ENCODE peak calls at places on chromosome 18, in nine cellular contexts. One of them, this sample, is unnamed.

GRCh38 chr18:13180614-13181375 is 37.8 kb upstream of the LDLRAD4 start:
- DNase-seq in left ventricle myocardium inferior: no peak
- DNase-seq in esophagus squamous epithelium: no peak
- DNase-seq in transverse colon: no peak
- DNase-seq in CD8-positive, alpha-beta T cell: no peak
- DNase-seq in heart right ventricle: no peak
- DNase-seq in lower lobe of right lung: no peak
- DNase-seq in Peyer's patch: no peak
- DNase-seq in psoas muscle: no peak
- DNase-seq in this sample: no peak

GRCh38 chr18:62710417-62710816 is 4.9 kb upstream of the PHLPP1 start:
- DNase-seq in Peyer's patch: no peak
- DNase-seq in psoas muscle: no peak
- DNase-seq in esophagus squamous epithelium: no peak
- DNase-seq in transverse colon: no peak
- DNase-seq in CD8-positive, alpha-beta T cell: no peak
- DNase-seq in lower lobe of right lung: no peak
- DNase-seq in left ventricle myocardium inferior: no peak
- DNase-seq in heart right ventricle: no peak
- DNase-seq in this sample: no peak

GRCh38 chr18:8948471-8949149 is 153.9 kb upstream of the NDUFV2 start:
- DNase-seq in psoas muscle: no peak
- DNase-seq in transverse colon: no peak
- DNase-seq in lower lobe of right lung: no peak
- DNase-seq in Peyer's patch: no peak
- DNase-seq in left ventricle myocardium inferior: no peak
- DNase-seq in CD8-positive, alpha-beta T cell: no peak
- DNase-seq in heart right ventricle: no peak
- DNase-seq in esophagus squamous epithelium: no peak
- DNase-seq in this sample: peak

GRCh38 chr18:2846638-2847340 is at the start of gene EMILIN2:
- DNase-seq in CD8-positive, alpha-beta T cell: peak
- DNase-seq in heart right ventricle: peak
- DNase-seq in esophagus squamous epithelium: no peak
- DNase-seq in transverse colon: peak
- DNase-seq in psoas muscle: peak
- DNase-seq in left ventricle myocardium inferior: peak
- DNase-seq in Peyer's patch: peak
- DNase-seq in lower lobe of right lung: peak
- DNase-seq in this sample: no peak

GRCh38 chr18:13422541-13423147 is 204.1 kb downstream of the LDLRAD4 start:
- DNase-seq in psoas muscle: no peak
- DNase-seq in heart right ventricle: no peak
- DNase-seq in transverse colon: no peak
- DNase-seq in lower lobe of right lung: no peak
- DNase-seq in esophagus squamous epithelium: no peak
- DNase-seq in left ventricle myocardium inferior: no peak
- DNase-seq in CD8-positive, alpha-beta T cell: no peak
- DNase-seq in Peyer's patch: no peak
- DNase-seq in this sample: no peak

GRCh38 chr18:68418226-68418868 is 296.6 kb downstream of the TMX3 start:
- DNase-seq in CD8-positive, alpha-beta T cell: no peak
- DNase-seq in psoas muscle: no peak
- DNase-seq in esophagus squamous epithelium: no peak
- DNase-seq in Peyer's patch: no peak
- DNase-seq in transverse colon: no peak
- DNase-seq in left ventricle myocardium inferior: no peak
- DNase-seq in lower lobe of right lung: no peak
- DNase-seq in heart right ventricle: no peak
- DNase-seq in this sample: no peak

GRCh38 chr18:13280066-13280795 is 61.7 kb downstream of the LDLRAD4 start:
- DNase-seq in lower lobe of right lung: no peak
- DNase-seq in Peyer's patch: peak
- DNase-seq in left ventricle myocardium inferior: no peak
- DNase-seq in CD8-positive, alpha-beta T cell: no peak
- DNase-seq in psoas muscle: no peak
- DNase-seq in heart right ventricle: peak
- DNase-seq in esophagus squamous epithelium: no peak
- DNase-seq in transverse colon: no peak
- DNase-seq in this sample: no peak

GRCh38 chr18:45197526-45197970 is 417.7 kb upstream of the SLC14A2 start:
- DNase-seq in CD8-positive, alpha-beta T cell: no peak
- DNase-seq in Peyer's patch: no peak
- DNase-seq in lower lobe of right lung: no peak
- DNase-seq in psoas muscle: no peak
- DNase-seq in esophagus squamous epithelium: no peak
- DNase-seq in heart right ventricle: no peak
- DNase-seq in left ventricle myocardium inferior: no peak
- DNase-seq in transverse colon: no peak
- DNase-seq in this sample: peak

GRCh38 chr18:21053127-21053526 is 58.5 kb downstream of the ROCK1 start:
- DNase-seq in psoas muscle: no peak
- DNase-seq in Peyer's patch: no peak
- DNase-seq in esophagus squamous epithelium: no peak
- DNase-seq in transverse colon: no peak
- DNase-seq in lower lobe of right lung: no peak
- DNase-seq in CD8-positive, alpha-beta T cell: no peak
- DNase-seq in heart right ventricle: no peak
- DNase-seq in left ventricle myocardium inferior: no peak
- DNase-seq in this sample: peak

GRCh38 chr18:1676387-1676786 is 771.7 kb downstream of the ADCYAP1 start:
- DNase-seq in CD8-positive, alpha-beta T cell: no peak
- DNase-seq in left ventricle myocardium inferior: no peak
- DNase-seq in psoas muscle: no peak
- DNase-seq in esophagus squamous epithelium: no peak
- DNase-seq in heart right ventricle: no peak
- DNase-seq in transverse colon: no peak
- DNase-seq in Peyer's patch: no peak
- DNase-seq in lower lobe of right lung: no peak
- DNase-seq in this sample: no peak

GRCh38 chr18:34936772-34937171 is 104.4 kb upstream of the MAPRE2 start:
- DNase-seq in lower lobe of right lung: no peak
- DNase-seq in esophagus squamous epithelium: no peak
- DNase-seq in CD8-positive, alpha-beta T cell: no peak
- DNase-seq in transverse colon: no peak
- DNase-seq in Peyer's patch: no peak
- DNase-seq in psoas muscle: no peak
- DNase-seq in left ventricle myocardium inferior: no peak
- DNase-seq in heart right ventricle: no peak
- DNase-seq in this sample: no peak

GRCh38 chr18:50559750-50560680 is at the start of gene MAPK4:
- DNase-seq in left ventricle myocardium inferior: peak
- DNase-seq in Peyer's patch: no peak
- DNase-seq in heart right ventricle: no peak
- DNase-seq in esophagus squamous epithelium: no peak
- DNase-seq in psoas muscle: peak
- DNase-seq in lower lobe of right lung: peak
- DNase-seq in transverse colon: peak
- DNase-seq in CD8-positive, alpha-beta T cell: no peak
- DNase-seq in this sample: no peak

GRCh38 chr18:77899972-77900754 is 650.5 kb downstream of the GALR1 start:
- DNase-seq in Peyer's patch: no peak
- DNase-seq in esophagus squamous epithelium: no peak
- DNase-seq in psoas muscle: no peak
- DNase-seq in heart right ventricle: no peak
- DNase-seq in lower lobe of right lung: no peak
- DNase-seq in CD8-positive, alpha-beta T cell: peak
- DNase-seq in transverse colon: peak
- DNase-seq in left ventricle myocardium inferior: peak
- DNase-seq in this sample: no peak

GRCh38 chr18:55381277-55381676 is 206.7 kb downstream of the TCF4 start:
- DNase-seq in left ventricle myocardium inferior: no peak
- DNase-seq in esophagus squamous epithelium: no peak
- DNase-seq in CD8-positive, alpha-beta T cell: no peak
- DNase-seq in Peyer's patch: no peak
- DNase-seq in transverse colon: no peak
- DNase-seq in heart right ventricle: no peak
- DNase-seq in psoas muscle: no peak
- DNase-seq in lower lobe of right lung: no peak
- DNase-seq in this sample: peak

GRCh38 chr18:31617029-31617717 is 25.5 kb downstream of the TTR start:
- DNase-seq in lower lobe of right lung: no peak
- DNase-seq in left ventricle myocardium inferior: no peak
- DNase-seq in heart right ventricle: no peak
- DNase-seq in psoas muscle: no peak
- DNase-seq in CD8-positive, alpha-beta T cell: no peak
- DNase-seq in Peyer's patch: no peak
- DNase-seq in esophagus squamous epithelium: no peak
- DNase-seq in transverse colon: no peak
- DNase-seq in this sample: no peak

GRCh38 chr18:4335386-4335785 is 119.7 kb downstream of the DLGAP1 start:
- DNase-seq in transverse colon: no peak
- DNase-seq in left ventricle myocardium inferior: no peak
- DNase-seq in psoas muscle: no peak
- DNase-seq in CD8-positive, alpha-beta T cell: no peak
- DNase-seq in esophagus squamous epithelium: no peak
- DNase-seq in heart right ventricle: no peak
- DNase-seq in Peyer's patch: no peak
- DNase-seq in lower lobe of right lung: no peak
- DNase-seq in this sample: no peak

GRCh38 chr18:54033087-54033486 is 191.4 kb downstream of the MBD2 start:
- DNase-seq in psoas muscle: no peak
- DNase-seq in transverse colon: no peak
- DNase-seq in CD8-positive, alpha-beta T cell: no peak
- DNase-seq in esophagus squamous epithelium: no peak
- DNase-seq in heart right ventricle: no peak
- DNase-seq in lower lobe of right lung: no peak
- DNase-seq in left ventricle myocardium inferior: no peak
- DNase-seq in Peyer's patch: no peak
- DNase-seq in this sample: no peak

DNA sequence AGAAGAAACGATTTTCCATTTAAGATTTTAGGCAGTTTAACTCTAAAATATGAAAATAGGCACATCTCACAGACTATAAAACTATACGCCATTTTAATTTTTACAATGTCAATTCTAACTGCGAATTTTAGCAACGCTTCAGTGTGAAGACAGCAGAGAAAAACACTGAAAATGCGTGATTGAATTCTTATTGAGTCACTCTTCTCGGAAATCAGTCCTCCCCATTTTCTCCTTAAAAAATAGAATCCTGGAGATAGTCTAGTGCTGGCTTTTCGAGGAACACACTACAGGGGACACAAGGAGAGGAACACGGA is 373 bp upstream of the TAF4B start:
- DNase-seq in psoas muscle: no peak
- DNase-seq in esophagus squamous epithelium: no peak
- DNase-seq in CD8-positive, alpha-beta T cell: no peak
- DNase-seq in transverse colon: no peak
- DNase-seq in left ventricle myocardium inferior: no peak
- DNase-seq in lower lobe of right lung: no peak
- DNase-seq in heart right ventricle: no peak
- DNase-seq in Peyer's patch: no peak
- DNase-seq in this sample: no peak
- H3K27ac ChIP-seq in psoas muscle: peak
- H3K27ac ChIP-seq in esophagus squamous epithelium: peak
- H3K27ac ChIP-seq in CD8-positive, alpha-beta T cell: peak
- H3K27ac ChIP-seq in transverse colon: peak
- H3K27ac ChIP-seq in left ventricle myocardium inferior: peak
- H3K27ac ChIP-seq in lower lobe of right lung: peak
- H3K27ac ChIP-seq in heart right ventricle: peak
- H3K27ac ChIP-seq in Peyer's patch: peak
- H3K27ac ChIP-seq in this sample: no peak

GRCh38 chr18:48943333-48943732 is 7.4 kb downstream of the SMAD7 start:
- DNase-seq in Peyer's patch: no peak
- DNase-seq in transverse colon: no peak
- DNase-seq in heart right ventricle: no peak
- DNase-seq in esophagus squamous epithelium: no peak
- DNase-seq in lower lobe of right lung: no peak
- DNase-seq in psoas muscle: no peak
- DNase-seq in left ventricle myocardium inferior: no peak
- DNase-seq in CD8-positive, alpha-beta T cell: no peak
- DNase-seq in this sample: no peak
- H3K27ac ChIP-seq in Peyer's patch: no peak
- H3K27ac ChIP-seq in transverse colon: peak
- H3K27ac ChIP-seq in heart right ventricle: peak
- H3K27ac ChIP-seq in esophagus squamous epithelium: no peak
- H3K27ac ChIP-seq in lower lobe of right lung: peak
- H3K27ac ChIP-seq in psoas muscle: peak
- H3K27ac ChIP-seq in left ventricle myocardium inferior: peak
- H3K27ac ChIP-seq in CD8-positive, alpha-beta T cell: no peak
- H3K27ac ChIP-seq in this sample: peak

DNA sequence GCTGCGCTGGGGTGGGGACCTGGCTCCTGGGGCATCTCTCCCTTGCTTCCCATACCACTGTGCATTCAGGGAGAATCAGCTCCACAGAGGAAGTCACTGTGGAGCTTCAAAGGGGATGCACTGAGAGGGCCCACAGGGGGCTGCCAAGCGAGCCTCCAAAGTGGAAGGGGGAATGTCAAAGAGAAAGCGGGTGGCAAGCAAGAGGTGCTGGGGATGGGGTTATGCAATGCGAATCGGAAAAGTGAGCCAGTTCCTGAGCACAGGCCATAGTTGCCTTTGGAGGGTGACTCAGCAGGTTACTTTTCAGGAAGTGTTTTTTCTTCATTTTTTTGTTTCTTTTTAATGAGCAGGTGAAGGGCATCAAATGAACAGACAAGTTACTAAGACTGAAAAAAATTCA is 17.6 kb downstream of the PMAIP1 start:
- DNase-seq in CD8-positive, alpha-beta T cell: no peak
- DNase-seq in esophagus squamous epithelium: no peak
- DNase-seq in psoas muscle: no peak
- DNase-seq in lower lobe of right lung: no peak
- DNase-seq in left ventricle myocardium inferior: no peak
- DNase-seq in Peyer's patch: no peak
- DNase-seq in heart right ventricle: no peak
- DNase-seq in transverse colon: no peak
- DNase-seq in this sample: no peak
- H3K27ac ChIP-seq in CD8-positive, alpha-beta T cell: no peak
- H3K27ac ChIP-seq in esophagus squamous epithelium: peak
- H3K27ac ChIP-seq in psoas muscle: no peak
- H3K27ac ChIP-seq in lower lobe of right lung: no peak
- H3K27ac ChIP-seq in left ventricle myocardium inferior: no peak
- H3K27ac ChIP-seq in Peyer's patch: no peak
- H3K27ac ChIP-seq in heart right ventricle: no peak
- H3K27ac ChIP-seq in transverse colon: no peak
- H3K27ac ChIP-seq in this sample: peak

GRCh38 chr18:48867978-48868377 is 82.8 kb downstream of the SMAD7 start:
- DNase-seq in lower lobe of right lung: peak
- DNase-seq in left ventricle myocardium inferior: no peak
- DNase-seq in esophagus squamous epithelium: no peak
- DNase-seq in heart right ventricle: no peak
- DNase-seq in Peyer's patch: no peak
- DNase-seq in CD8-positive, alpha-beta T cell: no peak
- DNase-seq in psoas muscle: no peak
- DNase-seq in transverse colon: no peak
- DNase-seq in this sample: no peak
- H3K27ac ChIP-seq in lower lobe of right lung: no peak
- H3K27ac ChIP-seq in left ventricle myocardium inferior: no peak
- H3K27ac ChIP-seq in esophagus squamous epithelium: no peak
- H3K27ac ChIP-seq in heart right ventricle: no peak
- H3K27ac ChIP-seq in Peyer's patch: peak
- H3K27ac ChIP-seq in CD8-positive, alpha-beta T cell: no peak
- H3K27ac ChIP-seq in psoas muscle: no peak
- H3K27ac ChIP-seq in transverse colon: no peak
- H3K27ac ChIP-seq in this sample: no peak

GRCh38 chr18:78979058-78979680 is 449 bp upstream of the SALL3 start:
- DNase-seq in heart right ventricle: no peak
- DNase-seq in Peyer's patch: no peak
- DNase-seq in lower lobe of right lung: no peak
- DNase-seq in psoas muscle: no peak
- DNase-seq in esophagus squamous epithelium: no peak
- DNase-seq in CD8-positive, alpha-beta T cell: no peak
- DNase-seq in left ventricle myocardium inferior: no peak
- DNase-seq in transverse colon: no peak
- DNase-seq in this sample: no peak
- H3K27ac ChIP-seq in heart right ventricle: no peak
- H3K27ac ChIP-seq in Peyer's patch: no peak
- H3K27ac ChIP-seq in lower lobe of right lung: no peak
- H3K27ac ChIP-seq in psoas muscle: no peak
- H3K27ac ChIP-seq in esophagus squamous epithelium: no peak
- H3K27ac ChIP-seq in CD8-positive, alpha-beta T cell: no peak
- H3K27ac ChIP-seq in left ventricle myocardium inferior: no peak
- H3K27ac ChIP-seq in transverse colon: no peak
- H3K27ac ChIP-seq in this sample: no peak

This sample was measured in AG04450.